ENCODE peak calls at places on chromosomes 4 and X, in ten cellular contexts. X is A549, V is AG10803, O is heart left ventricle, Q is cardiac fibroblast, U is brain microvascular endothelial cell, W is left lung, Z is Peyer's patch, H is thyroid gland, I is ovary. B is an unnamed sample.

GRCh38 chr4:3360741-3361140 is 67.9 kb downstream of the RGS12 start:
- DNase-seq in I (no peak), H (no peak), W (no peak), V (no peak), O (no peak), Q (no peak), U (no peak), X (no peak), Z (no peak), B (no peak)

GRCh38 chr4:128228778-128229457 is 58.7 kb downstream of the PGRMC2 start:
- DNase-seq in V (peak; percentile 52), W (no peak), I (no peak), Z (no peak), X (no peak), H (no peak), U (no peak), Q (peak; percentile 31), O (no peak), B (no peak)

GRCh38 chrX:153970398-153971123 is 1.1 kb downstream of the HCFC1 start:
- DNase-seq in I (peak; percentile 70), V (peak; percentile 70), O (peak; percentile 53), U (peak; percentile 35), W (peak; percentile 52), H (peak; percentile 24), Z (no peak), X (no peak), Q (peak; percentile 79), B (peak; percentile 38)

GRCh38 chr4:129328176-129328575 is 232.2 kb downstream of the C4orf33 start:
- DNase-seq in W (no peak), O (no peak), U (no peak), V (no peak), X (no peak), Q (no peak), H (no peak), I (no peak), Z (no peak), B (no peak)

GRCh38 chr4:142124874-142125273 is 488.5 kb downstream of the IL15 start:
- DNase-seq in Z (no peak), X (no peak), U (no peak), Q (no peak), V (no peak), I (no peak), H (no peak), O (no peak), W (no peak), B (no peak)

GRCh38 chr4:147927377-147928137 is 195.7 kb downstream of the ARHGAP10 start:
- DNase-seq in Q (peak; percentile 16), I (no peak), H (no peak), X (no peak), W (no peak), O (peak; percentile 67), Z (no peak), V (no peak), U (peak; percentile 63), B (no peak)

GRCh38 chrX:35098419-35098818 is 155.8 kb downstream of the FAM47B start:
- DNase-seq in I (no peak), Z (no peak), X (no peak), W (no peak), V (peak; percentile 1), U (no peak), O (no peak), Q (peak; percentile 14), H (no peak), B (no peak)

GRCh38 chr4:16545656-16546055 is 319.4 kb upstream of the TAPT1 start:
- DNase-seq in I (no peak), U (no peak), W (no peak), H (no peak), Q (no peak), V (no peak), X (no peak), O (no peak), Z (no peak), B (no peak)

GRCh38 chr4:140359571-140360427 is 13.6 kb upstream of the SCOC start:
- DNase-seq in U (peak; percentile 83), W (peak; percentile 74), I (peak; percentile 77), Q (peak; percentile 84), H (peak; percentile 73), X (peak; percentile 45), O (peak; percentile 63), Z (peak; percentile 93), V (peak; percentile 71), B (peak; percentile 86)

GRCh38 chr4:25180524-25181131 is 20.4 kb upstream of the SEPSECS start:
- DNase-seq in I (no peak), U (peak; percentile 61), O (no peak), Z (peak; percentile 63), H (peak; percentile 31), V (peak; percentile 50), W (no peak), X (no peak), Q (peak; percentile 62), B (peak; percentile 75)

GRCh38 chr4:159639924-159640323 is 537.0 kb downstream of the RAPGEF2 start:
- DNase-seq in X (no peak), O (no peak), U (no peak), V (no peak), W (no peak), Z (no peak), I (no peak), Q (no peak), H (no peak), B (no peak)

GRCh38 chr4:20589436-20589835 is 110.8 kb upstream of the PACRGL start:
- DNase-seq in X (no peak), Z (no peak), U (no peak), O (no peak), V (no peak), Q (no peak), I (no peak), W (no peak), H (no peak), B (no peak)

GRCh38 chr4:150078996-150079581 is 844 bp downstream of the DCLK2 start:
- DNase-seq in X (peak; percentile 22), H (peak; percentile 56), Q (peak; percentile 13), W (peak; percentile 39), U (peak; percentile 13), V (peak; percentile 56), I (peak; percentile 41), O (peak; percentile 45), Z (peak; percentile 57), B (peak; percentile 46)

GRCh38 chr4:123832173-123833026 is 435.8 kb downstream of the SPRY1 start:
- DNase-seq in I (peak; percentile 38), U (peak; percentile 98), O (peak; percentile 77), H (peak; percentile 10), Q (peak; percentile 100), V (peak; percentile 100), W (peak; percentile 45), X (no peak), Z (no peak), B (no peak)

GRCh38 chr4:2799971-2800690 is 7.2 kb downstream of the SH3BP2 start:
- DNase-seq in Q (no peak), Z (peak; percentile 47), W (peak; percentile 47), U (no peak), O (peak; percentile 32), I (peak; percentile 35), X (no peak), H (peak; percentile 54), V (no peak), B (peak; percentile 46)

GRCh38 chr4:173827707-173828106 is 297.7 kb upstream of the HAND2 start:
- DNase-seq in I (no peak), X (no peak), O (no peak), U (no peak), Q (peak; percentile 11), H (no peak), W (no peak), V (no peak), Z (no peak), B (no peak)
- TF ChIP-seq CTCF in I (no peak), X (no peak), O (no peak), U (no peak), Q (no peak), H (no peak), W (no peak), V (peak; percentile 33), Z (no peak), B (no peak)

DNA sequence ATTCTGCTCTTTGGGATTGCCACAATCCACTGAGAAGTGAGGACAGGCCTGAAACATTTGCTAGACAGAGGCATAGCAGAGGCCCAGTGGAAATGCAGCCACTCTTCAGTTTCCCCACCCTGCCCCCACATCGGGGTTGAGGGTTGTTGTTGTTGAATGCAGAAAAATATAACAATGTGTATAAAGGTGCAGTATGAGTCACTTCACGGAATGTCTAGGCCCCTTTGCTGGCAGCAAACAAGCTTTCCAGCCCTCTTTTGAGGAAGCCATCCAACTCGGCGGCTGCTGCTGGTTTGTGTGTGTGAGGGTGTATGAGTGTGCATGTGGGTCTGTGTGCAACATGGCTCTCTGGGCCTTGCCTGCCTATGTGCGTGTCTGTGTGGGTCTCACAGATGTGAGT is 8.1 kb upstream of the ELF4 start:
- DNase-seq in Z (no peak), W (no peak), U (peak; percentile 54), O (no peak), X (no peak), I (no peak), Q (peak; percentile 90), H (peak; percentile 9), V (peak; percentile 87), B (peak; percentile 43)
- H3K4me3 ChIP-seq in Z (no peak overlapping the region), W (no peak overlapping the region), U (no peak overlapping the region), O (no peak overlapping the region), X (no peak overlapping the region), I (no peak overlapping the region), Q (no peak overlapping the region), H (no peak overlapping the region), V (peak overlapping the region; percentile 41), B (no peak overlapping the region)

GRCh38 chr4:155999743-156000142 is 46.1 kb upstream of the CTSO start:
- DNase-seq in W (no peak), V (no peak), I (no peak), Q (peak; percentile 5), X (no peak), H (no peak), U (peak; percentile 32), O (peak; percentile 22), Z (no peak), B (peak; percentile 12)
- TF ChIP-seq CTCF in W (no peak), V (peak; percentile 17), I (no peak), Q (peak; percentile 22), X (no peak), H (no peak), U (peak; percentile 75), O (no peak), Z (no peak), B (no peak)

GRCh38 chr4:118738090-118738489 is 52.9 kb downstream of the METTL14 start:
- DNase-seq in X (no peak), I (no peak), Z (no peak), Q (no peak), U (no peak), W (no peak), O (no peak), H (no peak), V (no peak), B (no peak)

GRCh38 chr4:118741456-118741855 is 56.3 kb downstream of the METTL14 start:
- DNase-seq in U (no peak), W (no peak), V (peak; percentile 54), X (no peak), Q (peak; percentile 64), O (no peak), Z (no peak), H (no peak), I (no peak), B (no peak)

GRCh38 chr4:118738999-118739690 is 54.0 kb downstream of the METTL14 start:
- DNase-seq in H (no peak), Q (no peak), U (no peak), O (no peak), V (peak; percentile 64), Z (no peak), I (no peak), X (no peak), W (no peak), B (no peak)

GRCh38 chr4:118742050-118742449 is 56.9 kb downstream of the METTL14 start:
- DNase-seq in I (no peak), O (no peak), Q (peak; percentile 59), H (no peak), W (no peak), U (no peak), X (no peak), V (peak; percentile 36), Z (no peak), B (no peak)

GRCh38 chr4:118740869-118741268 is 55.7 kb downstream of the METTL14 start:
- DNase-seq in O (no peak), V (peak; percentile 43), I (no peak), X (peak; percentile 1), H (no peak), Z (no peak), U (no peak), W (no peak), Q (peak; percentile 54), B (no peak)
- H3K4me3 ChIP-seq in O (peak overlapping the region; percentile 11), V (no peak overlapping the region), I (no peak overlapping the region), X (no peak overlapping the region), H (no peak overlapping the region), Z (no peak overlapping the region), U (no peak overlapping the region), W (no peak overlapping the region), Q (no peak overlapping the region), B (no peak overlapping the region)